ENCODE peak calls at places on chromosome 3, in four cellular contexts. X, F, V and O are unnamed samples.

GRCh38 chr3:159969-160368 is 36.6 kb upstream of the CHL1 start:
- DNase-seq in V (no peak), F (no peak), X (no peak), O (peak; percentile 6)

GRCh38 chr3:143263844-143264243 is 144.3 kb downstream of the CHST2 start:
- DNase-seq in X (no peak), V (no peak), F (no peak), O (peak; percentile 68)

GRCh38 chr3:30282052-30282708 is 324.2 kb upstream of the TGFBR2 start:
- DNase-seq in F (peak; percentile 91), V (peak; percentile 66), X (no peak), O (peak; percentile 77)

GRCh38 chr3:14516738-14517345 is 23.3 kb downstream of the GRIP2 start:
- DNase-seq in X (peak; percentile 30), V (no peak), F (no peak), O (no peak)

GRCh38 chr3:30577788-30578187 is 28.6 kb upstream of the TGFBR2 start:
- DNase-seq in V (no peak), X (no peak), F (no peak), O (no peak)

GRCh38 chr3:52527732-52528595 is 5.7 kb downstream of the NT5DC2 start:
- DNase-seq in F (no peak), V (no peak), X (no peak), O (no peak)

GRCh38 chr3:180926526-180926925 is 14.1 kb downstream of the FXR1 start:
- DNase-seq in F (no peak), V (no peak), X (no peak), O (no peak)

GRCh38 chr3:5136619-5137429 is 14.7 kb downstream of the ARL8B start:
- DNase-seq in X (no peak), F (no peak), V (peak; percentile 48), O (peak; percentile 76)

GRCh38 chr3:71228156-71228885 is 355.2 kb downstream of the FOXP1 start:
- DNase-seq in V (no peak), X (no peak), F (no peak), O (no peak)

GRCh38 chr3:141796436-141797166 is 33.4 kb downstream of the GRK7 start:
- DNase-seq in V (no peak), X (no peak), F (no peak), O (no peak)

GRCh38 chr3:73225161-73225861 is 163.9 kb downstream of the EBLN2 start:
- DNase-seq in F (no peak), X (no peak), V (no peak), O (no peak)

GRCh38 chr3:25910997-25911396 is 121.1 kb downstream of the OXSM start:
- DNase-seq in V (peak; percentile 52), F (peak; percentile 39), X (no peak), O (no peak)

GRCh38 chr3:57556459-57557087 is 499 bp downstream of the PDE12 start:
- DNase-seq in F (no peak), V (no peak), X (peak; percentile 62), O (no peak)

GRCh38 chr3:127491323-127491722 is 99.2 kb downstream of the TPRA1 start:
- DNase-seq in F (no peak), V (no peak), X (no peak), O (no peak)

GRCh38 chr3:129180461-129180860 is 3.2 kb downstream of the CNBP start:
- DNase-seq in F (no peak), V (no peak), X (no peak), O (no peak)
- H3K4me1 ChIP-seq in F (peaks cover 7% of the 10 kb centered on the region), V (peaks cover 41% of the 10 kb centered on the region), X (peaks cover 23% of the 10 kb centered on the region), O (peaks cover 19% of the 10 kb centered on the region)

GRCh38 chr3:42115223-42115622 is 24.1 kb downstream of the TRAK1 start:
- DNase-seq in F (no peak), V (no peak), X (no peak), O (no peak)
- H3K27ac ChIP-seq in F (no peak overlapping the region), V (no peak overlapping the region), X (no peak overlapping the region), O (no peak overlapping the region)

DNA sequence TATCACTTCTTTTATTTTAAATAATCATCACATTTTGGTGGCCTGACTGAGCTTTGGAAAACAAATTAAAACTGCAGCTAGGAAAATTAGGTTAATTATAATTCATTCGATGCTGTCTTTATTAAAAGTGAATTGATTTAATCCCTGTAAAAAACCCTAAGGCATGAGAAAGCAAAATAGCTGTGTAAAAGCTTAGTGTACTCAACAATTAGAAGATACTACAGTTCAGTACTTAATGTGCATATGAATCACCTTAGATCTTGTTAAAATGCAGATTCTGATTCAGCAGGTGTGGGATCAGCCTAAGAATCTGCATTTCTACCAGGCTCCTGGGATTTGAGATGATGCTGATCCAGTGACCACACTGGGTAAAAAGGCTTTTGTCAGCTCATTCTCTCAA is 559.9 kb upstream of the GOLIM4 start:
- DNase-seq in X (no peak), F (no peak), V (no peak), O (no peak)
- TF ChIP-seq CTCF in X (no peak), F (no peak), V (no peak), O (no peak)

DNA sequence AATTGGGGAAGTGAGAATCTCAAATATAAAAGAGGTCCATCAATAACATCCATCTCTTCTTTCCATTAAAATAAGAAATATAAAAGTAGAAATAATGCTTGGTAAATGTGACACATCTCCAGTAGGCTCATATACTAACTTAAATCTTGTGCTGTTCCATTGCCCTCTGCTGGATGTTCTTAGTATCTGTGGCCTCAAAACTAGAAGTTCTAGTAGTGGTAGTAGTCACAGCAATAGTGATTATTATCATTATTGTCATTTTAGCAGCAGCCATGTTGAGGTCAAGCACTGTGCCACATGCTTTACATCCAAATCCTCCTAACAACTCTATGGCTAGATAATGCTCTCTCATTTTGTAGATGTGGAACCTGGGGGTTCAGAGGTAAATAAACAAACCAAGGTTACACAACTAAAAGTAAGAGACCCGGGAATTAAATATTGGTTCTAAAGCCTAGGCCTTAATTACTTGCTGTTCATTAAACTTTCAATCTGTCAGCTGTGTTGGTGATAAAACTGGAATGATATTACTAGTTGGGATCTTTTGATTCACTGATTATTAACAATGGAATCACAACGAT is 20.2 kb upstream of the BTLA start:
- DNase-seq in V (peak; percentile 73), F (peak; percentile 51), X (no peak), O (peak; percentile 55)
- H3K4me1 ChIP-seq in V (no peaks in the 10 kb centered on the region), F (no peaks in the 10 kb centered on the region), X (no peaks in the 10 kb centered on the region), O (no peaks in the 10 kb centered on the region)